ENCODE peak calls at places on chromosomes 6 and 20, in five cellular contexts. G is tibial artery, B is A549, X is foreskin fibroblast, M is astrocyte of the cerebellum. S is an unnamed sample.
A peak's percentile ranks its signal among the peaks of the same experiment; 100 is the strongest.

GRCh38 chr6:27332692-27333641 is 20.9 kb upstream of the POM121L2 start:
- DNase-seq in G (no peak), B (peak; percentile 30), X (peak; percentile 72), M (no peak), S (peak; percentile 75)

GRCh38 chr20:47713941-47714450 is 71.3 kb downstream of the SULF2 start:
- DNase-seq in G (peak; percentile 76), B (no peak), X (peak; percentile 46), M (no peak), S (no peak)

GRCh38 chr6:136334465-136334846 is 44.8 kb upstream of the BCLAF1 start:
- DNase-seq in G (no peak), B (no peak), X (no peak), M (no peak), S (no peak)

GRCh38 chr6:35359744-35360348 is 17.5 kb downstream of the PPARD start:
- DNase-seq in G (peak; percentile 70), B (no peak), X (peak; percentile 57), M (peak; percentile 100), S (no peak)

GRCh38 chr6:106751501-106752252 is 122.3 kb downstream of the QRSL1 start:
- DNase-seq in G (no peak), B (peak; percentile 25), X (no peak), M (no peak), S (no peak)

GRCh38 chr6:79137671-79138070 is 59.6 kb upstream of the PHIP start:
- DNase-seq in G (no peak), B (no peak), X (peak; percentile 28), M (no peak), S (no peak)

GRCh38 chr6:70445001-70445400 is 31.7 kb downstream of the FAM135A start:
- DNase-seq in G (no peak), B (no peak), X (no peak), M (no peak), S (no peak)

GRCh38 chr6:84671188-84671587 is 93.2 kb downstream of the TBX18 start:
- DNase-seq in G (no peak), B (no peak), X (no peak), M (no peak), S (no peak)

GRCh38 chr6:134600671-134601070 is 282.8 kb upstream of the SGK1 start:
- DNase-seq in G (no peak), B (no peak), X (no peak), M (no peak), S (no peak)

GRCh38 chr6:40721252-40721936 is 134.2 kb upstream of the LRFN2 start:
- DNase-seq in G (no peak), B (no peak), X (peak; percentile 41), M (no peak), S (no peak)

GRCh38 chr6:157521665-157522335 is 140.8 kb downstream of the ZDHHC14 start:
- DNase-seq in G (no peak), B (no peak), X (no peak), M (no peak), S (no peak)

GRCh38 chr6:89297695-89298351 is 17.3 kb downstream of the GABRR2 start:
- DNase-seq in G (no peak), B (peak; percentile 64), X (peak; percentile 97), M (peak; percentile 94), S (peak; percentile 99)

GRCh38 chr6:148776321-148776966 is 29.6 kb downstream of the UST start:
- DNase-seq in G (no peak), B (peak; percentile 26), X (peak; percentile 84), M (peak; percentile 48), S (no peak)

GRCh38 chr20:6651016-6651415 is 116.5 kb upstream of the BMP2 start:
- DNase-seq in G (peak; percentile 68), B (no peak), X (peak; percentile 53), M (no peak), S (no peak)

GRCh38 chr6:51844391-51844735 is 243.1 kb downstream of the PKHD1 start:
- DNase-seq in G (no peak), B (no peak), X (no peak), M (no peak), S (no peak)

GRCh38 chr6:147509900-147510299 is 1.4 kb downstream of the SAMD5 start:
- DNase-seq in G (no peak), B (no peak), X (no peak), M (no peak), S (no peak)

GRCh38 chr6:85418059-85418458 is 31.8 kb upstream of the NT5E start:
- DNase-seq in G (no peak), B (no peak), X (peak; percentile 75), M (no peak), S (no peak)

GRCh38 chr20:11671015-11671511 is 246.6 kb upstream of the BTBD3 start:
- DNase-seq in G (no peak), B (no peak), X (no peak), M (no peak), S (no peak)

GRCh38 chr20:5835234-5835845 is 85.1 kb downstream of the SHLD1 start:
- DNase-seq in G (no peak), B (peak; percentile 38), X (peak; percentile 77), M (no peak), S (peak; percentile 37)

GRCh38 chr20:36112112-36112511 is 42.4 kb upstream of the EPB41L1 start:
- DNase-seq in G (no peak), B (no peak), X (no peak), M (no peak), S (no peak)

GRCh38 chr6:108518714-108519576 is 41.8 kb upstream of the FOXO3 start:
- DNase-seq in G (no peak), B (peak; percentile 22), X (peak; percentile 59), M (no peak), S (peak; percentile 26)

GRCh38 chr6:3336859-3337515 is 78.2 kb downstream of the PSMG4 start:
- DNase-seq in G (no peak), B (no peak), X (no peak), M (no peak), S (no peak)

GRCh38 chr6:131651782-131652181 is 14.7 kb downstream of the ENPP3 start:
- DNase-seq in G (no peak), B (no peak), X (no peak), M (no peak), S (no peak)

GRCh38 chr6:44003345-44004061 is 123.7 kb downstream of the MRPL14 start:
- DNase-seq in G (peak; percentile 53), B (no peak), X (no peak), M (no peak), S (no peak)

GRCh38 chr6:153130515-153131036 is 506 bp downstream of the RGS17 start:
- DNase-seq in G (no peak), B (no peak), X (peak; percentile 49), M (no peak), S (no peak)

GRCh38 chr20:2475850-2476741 is 5.5 kb upstream of the SNRPB start:
- DNase-seq in G (no peak), B (no peak), X (no peak), M (no peak), S (no peak)

GRCh38 chr6:7290079-7290478 is 22.9 kb downstream of the SSR1 start:
- DNase-seq in G (no peak), B (no peak), X (no peak), M (no peak), S (no peak)

GRCh38 chr6:122696079-122696478 is 83.4 kb upstream of the FABP7 start:
- DNase-seq in G (no peak), B (no peak), X (peak; percentile 67), M (peak; percentile 88), S (peak; percentile 21)

GRCh38 chr6:53920881-53921280 is 126.1 kb downstream of the LRRC1 start:
- DNase-seq in G (no peak), B (no peak), X (no peak), M (no peak), S (no peak)

GRCh38 chr6:56708810-56709597 is 66.3 kb upstream of the DST start:
- DNase-seq in G (no peak), B (no peak), X (peak; percentile 73), M (peak; percentile 57), S (no peak)

GRCh38 chr6:10586302-10586701 is 65.2 kb downstream of the GCNT2 start:
- DNase-seq in G (no peak), B (no peak), X (no peak), M (no peak), S (no peak)

GRCh38 chr6:43386492-43386891 is 17.0 kb upstream of the ZNF318 start:
- DNase-seq in G (no peak), B (no peak), X (no peak), M (no peak), S (no peak)

GRCh38 chr20:32592022-32592421 is 6.9 kb upstream of the NOL4L start:
- DNase-seq in G (no peak), B (no peak), X (no peak), M (no peak), S (no peak)
- H3K4me3 ChIP-seq in G (no peak overlapping the region), B (no peak overlapping the region), X (no peak overlapping the region), M (no peak overlapping the region), S (no peak overlapping the region)

GRCh38 chr20:57387463-57387862 is 3.7 kb upstream of the RBM38 start:
- DNase-seq in G (no peak), B (no peak), X (no peak), M (no peak), S (no peak)

GRCh38 chr20:57390604-57391438 is at the start of gene RBM38:
- DNase-seq in G (peak; percentile 74), B (peak; percentile 66), X (peak; percentile 84), M (no peak), S (no peak)

GRCh38 chr20:57387945-57388351 is 3.2 kb upstream of the RBM38 start:
- DNase-seq in G (peak; percentile 59), B (no peak), X (no peak), M (no peak), S (no peak)

GRCh38 chr20:57389695-57390603 is 1.2 kb upstream of the RBM38 start:
- DNase-seq in G (peak; percentile 64), B (no peak), X (no peak), M (no peak), S (no peak)

GRCh38 chr20:57388953-57389694 is 2.1 kb upstream of the RBM38 start:
- DNase-seq in G (peak; percentile 90), B (no peak), X (peak; percentile 82), M (no peak), S (no peak)
- TF ChIP-seq CTCF in G (peak; percentile 35), B (peak; percentile 6), X (peak; percentile 13), M (peak; percentile 36), S (peak; percentile 10)

DNA sequence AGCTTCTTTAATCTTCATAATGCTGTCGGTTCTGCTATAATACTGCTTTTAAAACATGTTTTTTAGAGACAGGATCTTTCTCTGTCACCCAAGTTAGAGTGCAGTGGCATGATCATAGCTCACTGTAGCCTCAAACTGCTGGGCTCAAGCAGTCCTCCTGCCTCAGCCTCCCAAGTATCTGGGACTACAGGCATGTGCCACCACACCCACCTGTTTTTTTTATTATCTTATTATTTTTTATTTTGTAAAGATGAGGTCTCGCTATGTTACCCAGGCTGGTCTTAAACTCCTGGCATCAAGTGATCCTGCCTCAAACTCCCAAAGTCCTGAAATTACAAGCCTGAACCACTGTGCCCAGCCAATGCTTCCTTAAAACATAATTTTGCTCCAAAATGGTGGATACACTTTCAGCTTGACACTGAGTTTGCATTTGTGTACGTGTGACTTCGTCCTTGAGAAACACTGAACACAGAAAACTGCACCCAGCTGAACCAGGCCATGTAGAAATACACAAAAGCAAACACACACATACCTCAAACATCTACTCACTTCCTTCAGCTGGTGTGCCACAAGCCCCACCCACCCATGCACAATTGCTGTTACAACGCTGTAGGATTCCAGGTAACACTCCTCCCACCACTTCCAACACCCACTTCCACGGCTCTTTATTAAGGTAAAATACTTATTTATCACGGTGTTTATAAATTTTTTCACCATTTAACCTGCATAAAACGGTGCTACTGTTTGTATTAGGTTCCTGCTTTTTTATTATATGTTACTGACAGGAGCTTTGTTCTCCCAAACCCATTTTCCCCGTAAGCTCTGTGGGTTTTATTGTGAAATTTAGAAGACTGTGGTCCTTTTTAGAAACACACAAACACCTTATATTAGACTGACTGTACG is 109.1 kb downstream of the TSHZ2 start:
- DNase-seq in G (no peak), B (no peak), X (no peak), M (no peak), S (no peak)
- H3K4me3 ChIP-seq in G (no peak overlapping the region), B (no peak overlapping the region), X (no peak overlapping the region), M (no peak overlapping the region), S (no peak overlapping the region)

GRCh38 chr6:169121013-169121412 is 132.6 kb downstream of the THBS2 start:
- DNase-seq in G (no peak), B (no peak), X (no peak), M (no peak), S (no peak)
- TF ChIP-seq CTCF in G (no peak), B (no peak), X (no peak), M (peak; percentile 10), S (peak; percentile 21)